ENCODE peak calls at places on chromosome 22, in four cellular contexts. M, G, H and N are unnamed samples.

GRCh38 chr22:19041403-19042074 is 80.7 kb downstream of the DGCR2 start:
- DNase-seq in M (no peak), G (no peak), H (no peak), N (no peak)

GRCh38 chr22:30250713-30251267 is 4.2 kb upstream of the LIF start:
- DNase-seq in M (no peak), G (no peak), H (no peak), N (peak)

GRCh38 chr22:41481131-41481830 is 12.4 kb downstream of the ACO2 start:
- DNase-seq in M (no peak), G (no peak), H (no peak), N (no peak)

GRCh38 chr22:25367756-25368155 is 148.3 kb downstream of the CRYBB2 start:
- DNase-seq in M (no peak), G (no peak), H (no peak), N (no peak)

GRCh38 chr22:37314315-37315046 is 32.2 kb downstream of the CYTH4 start:
- DNase-seq in M (no peak), G (no peak), H (no peak), N (no peak)

GRCh38 chr22:47457509-47458300 is 695.3 kb downstream of the TBC1D22A start:
- DNase-seq in M (no peak), G (no peak), H (no peak), N (no peak)

GRCh38 chr22:23777776-23778575 is 5.3 kb downstream of the MMP11 start:
- DNase-seq in M (no peak), G (no peak), H (no peak), N (no peak)

GRCh38 chr22:37739611-37740049 is 42.8 kb downstream of the TRIOBP start:
- DNase-seq in M (no peak), G (no peak), H (no peak), N (no peak)

GRCh38 chr22:33923033-33923432 is 2.8 kb upstream of the LARGE1 start:
- DNase-seq in M (no peak), G (no peak), H (no peak), N (no peak)

GRCh38 chr22:46829140-46829891 is 66.9 kb downstream of the TBC1D22A start:
- DNase-seq in M (no peak), G (no peak), H (no peak), N (peak)

GRCh38 chr22:28976588-28976987 is 85.0 kb downstream of the C22orf31 start:
- DNase-seq in M (no peak), G (no peak), H (no peak), N (no peak)

GRCh38 chr22:45534339-45535192 is 31.9 kb downstream of the FBLN1 start:
- DNase-seq in M (no peak), G (no peak), H (no peak), N (no peak)

GRCh38 chr22:48692734-48693376 is 1134.8 kb downstream of the BRD1 start:
- DNase-seq in M (no peak), G (peak), H (no peak), N (no peak)

GRCh38 chr22:30078320-30079311 is 1.6 kb upstream of the HORMAD2 start:
- DNase-seq in M (no peak), G (no peak), H (no peak), N (no peak)

GRCh38 chr22:47369431-47370015 is 607.1 kb downstream of the TBC1D22A start:
- DNase-seq in M (no peak), G (no peak), H (no peak), N (no peak)

GRCh38 chr22:39254789-39255298 is 10.1 kb upstream of the PDGFB start:
- DNase-seq in M (no peak), G (no peak), H (no peak), N (peak)

GRCh38 chr22:35569916-35570315 is 29.3 kb downstream of the RASD2 start:
- DNase-seq in M (no peak), G (no peak), H (no peak), N (no peak)
- TF ChIP-seq KDM1A in M (no peak), G (no peak), H (no peak), N (no peak)

DNA sequence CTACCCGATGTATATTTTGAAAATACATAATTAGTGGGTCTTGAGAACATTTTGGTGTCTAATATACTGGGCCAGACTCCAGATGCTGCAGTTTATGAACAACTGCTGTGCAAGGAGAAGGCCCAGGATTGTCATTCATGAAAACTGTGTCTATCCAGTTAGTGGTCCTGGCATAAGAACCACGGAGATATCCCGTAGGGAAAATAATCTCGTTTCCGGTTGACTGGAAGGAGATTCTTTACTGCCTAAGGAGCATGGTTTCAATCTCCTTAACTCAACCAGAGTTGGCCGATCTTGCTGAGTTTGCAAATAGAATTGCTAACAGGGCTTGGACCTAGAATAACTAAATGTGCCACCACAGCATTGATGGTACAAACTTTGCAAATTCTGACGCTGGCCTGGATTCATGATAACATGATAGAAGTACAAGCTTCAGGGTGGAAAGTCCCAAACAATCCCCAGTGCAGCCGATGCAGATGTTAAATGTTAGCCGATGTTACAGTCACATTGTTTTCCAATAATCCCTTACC is 4.6 kb upstream of the RTCB start:
- DNase-seq in M (no peak), G (no peak), H (no peak), N (no peak)
- TF ChIP-seq PHF8 in M (no peak), G (no peak), H (no peak), N (no peak)

DNA sequence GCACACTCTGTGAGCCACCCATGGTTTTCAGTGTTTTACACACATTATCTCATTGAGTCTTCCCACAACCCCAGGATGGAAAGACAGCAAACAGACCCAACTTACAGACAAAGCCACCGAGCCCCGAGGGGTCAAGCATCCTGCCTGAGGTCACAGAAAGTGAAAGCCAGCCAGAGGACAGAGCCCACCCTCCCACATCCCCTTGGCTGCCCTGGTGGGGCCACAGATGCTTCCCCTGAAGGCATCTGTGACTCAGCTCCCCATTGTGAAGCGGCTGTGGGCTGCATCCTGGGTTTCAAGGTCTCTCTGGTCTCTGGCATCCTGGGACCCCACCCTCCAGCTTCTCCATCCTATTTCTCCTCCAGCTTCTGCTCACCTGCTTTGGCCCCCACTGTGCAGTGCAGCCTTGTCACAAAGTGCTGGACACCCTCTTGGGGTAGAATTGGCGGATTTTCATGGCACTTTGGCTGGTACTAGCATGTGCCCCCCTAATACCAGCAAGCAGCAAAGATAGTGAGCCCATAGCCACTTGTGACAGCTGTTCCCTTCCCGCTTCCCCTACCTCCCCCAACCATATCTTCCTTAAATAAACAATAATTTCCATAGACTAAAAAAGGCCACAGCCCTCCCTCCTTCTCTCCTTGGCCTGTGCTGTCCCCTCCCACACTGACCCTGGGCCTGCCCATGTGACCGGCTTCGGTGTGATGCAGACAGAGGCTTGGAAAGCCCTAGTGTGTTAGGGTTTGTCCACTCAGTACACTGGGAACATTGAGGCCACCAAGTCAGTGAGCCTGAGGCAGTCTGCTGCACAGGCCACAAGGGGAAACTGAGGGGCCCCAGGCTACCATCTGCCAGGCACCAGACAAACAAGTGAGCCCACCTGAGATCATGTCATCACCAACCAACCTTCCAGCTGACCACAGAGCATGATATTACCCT is 53.9 kb upstream of the SHISAL1 start:
- DNase-seq in M (no peak), G (no peak), H (no peak), N (no peak)
- TF ChIP-seq KDM1A in M (no peak), G (no peak), H (no peak), N (no peak)

DNA sequence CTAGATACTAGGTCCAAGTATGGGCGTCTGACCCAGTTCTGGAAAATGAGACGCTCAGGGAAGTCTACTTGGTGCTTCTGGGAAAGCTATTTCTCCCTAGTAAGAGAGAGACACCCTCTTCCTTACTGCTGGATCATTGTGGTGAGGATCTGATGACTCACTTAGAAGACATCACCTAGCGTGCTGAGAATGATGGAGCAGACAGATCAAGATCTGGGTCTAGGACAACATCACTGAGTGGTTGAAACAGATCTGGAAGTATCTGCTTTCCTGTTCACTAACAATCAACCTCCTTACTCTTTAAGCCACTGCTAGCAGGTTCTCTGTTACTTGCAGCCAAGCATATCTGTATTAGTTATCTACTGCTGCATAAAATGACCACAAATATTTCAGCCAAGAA is 38.3 kb upstream of the HMGXB4 start:
- DNase-seq in M (no peak), G (no peak), H (peak), N (peak)
- TF ChIP-seq PHF8 in M (no peak), G (no peak), H (no peak), N (no peak)

GRCh38 chr22:20153945-20154344 is 3.1 kb upstream of the CCDC188 start:
- DNase-seq in M (no peak), G (no peak), H (peak), N (no peak)
- TF ChIP-seq KDM1A in M (no peak), G (no peak), H (no peak), N (no peak)

GRCh38 chr22:49725516-49725915 is 102.2 kb downstream of the BRD1 start:
- DNase-seq in M (no peak), G (no peak), H (no peak), N (no peak)
- TF ChIP-seq PHF8 in M (no peak), G (no peak), H (no peak), N (no peak)